ENCODE peak calls at places on chromosomes 13 and 19, in ten cellular contexts. J, K, L, N, U, X, Y, R, H and P are unnamed samples.

GRCh38 chr13:110125157-110125556 is 181.8 kb downstream of the COL4A1 start:
- DNase-seq in Y (no peak), U (no peak), H (no peak), R (no peak), J (no peak), L (no peak), N (no peak), K (no peak), X (no peak), P (no peak)

GRCh38 chr13:77443511-77443910 is 92.0 kb upstream of the SCEL start:
- DNase-seq in K (no peak), R (no peak), J (no peak), N (no peak), X (no peak), H (no peak), Y (no peak), L (no peak), U (no peak), P (no peak)

GRCh38 chr19:33622809-33623511 is 1.2 kb downstream of the CHST8 start:
- DNase-seq in R (no peak), X (no peak), K (no peak), N (no peak), H (no peak), U (no peak), L (no peak), J (no peak), Y (no peak), P (no peak)

GRCh38 chr19:42150940-42151339 is 18.7 kb upstream of the POU2F2 start:
- DNase-seq in K (no peak), N (no peak), H (no peak), U (no peak), Y (no peak), L (no peak), X (no peak), R (no peak), J (no peak), P (no peak)

GRCh38 chr19:45947926-45948325 is 25.7 kb downstream of the NOVA2 start:
- DNase-seq in U (no peak), X (no peak), R (no peak), L (no peak), Y (peak), N (no peak), J (no peak), K (no peak), H (no peak), P (no peak)

GRCh38 chr19:39409886-39410619 is 2.4 kb upstream of the PLEKHG2 start:
- DNase-seq in N (peak), R (peak), J (peak), K (peak), H (peak), X (no peak), L (no peak), Y (peak), U (peak), P (peak)

GRCh38 chr13:72255908-72256307 is 388.9 kb upstream of the DACH1 start:
- DNase-seq in R (no peak), X (no peak), J (peak), L (no peak), Y (peak), N (no peak), H (peak), U (no peak), K (no peak), P (no peak)

GRCh38 chr19:34734601-34735103 is 609 bp downstream of the ZNF181 start:
- DNase-seq in K (no peak), J (no peak), Y (no peak), U (no peak), X (no peak), R (no peak), N (no peak), H (no peak), L (no peak), P (no peak)

GRCh38 chr13:26998265-26998664 is 173.3 kb downstream of the USP12 start:
- DNase-seq in Y (no peak), J (no peak), K (no peak), N (no peak), X (no peak), R (no peak), H (no peak), L (no peak), U (no peak), P (no peak)

GRCh38 chr13:112027250-112027649 is 39.7 kb upstream of the SOX1 start:
- DNase-seq in L (no peak), U (no peak), K (no peak), R (no peak), N (no peak), J (no peak), H (no peak), X (no peak), Y (no peak), P (no peak)

GRCh38 chr19:1216756-1217155 is 11.2 kb downstream of the STK11 start:
- DNase-seq in L (no peak), N (no peak), J (no peak), Y (no peak), H (no peak), X (no peak), K (no peak), R (no peak), U (no peak), P (no peak)

GRCh38 chr19:30231408-30232318 is 140.5 kb upstream of the ZNF536 start:
- DNase-seq in H (no peak), Y (no peak), N (no peak), X (no peak), K (no peak), J (no peak), U (no peak), L (no peak), R (no peak), P (no peak)

GRCh38 chr13:32019612-32020233 is 11.9 kb upstream of the FRY start:
- DNase-seq in J (peak), N (peak), R (no peak), L (peak), K (no peak), Y (peak), U (no peak), X (no peak), H (peak), P (no peak)

GRCh38 chr19:14138576-14139265 is 2.3 kb upstream of the ASF1B start:
- DNase-seq in J (peak), X (no peak), L (no peak), N (no peak), K (no peak), U (no peak), H (peak), R (no peak), Y (peak), P (no peak)

GRCh38 chr13:43411741-43412140 is 375.0 kb downstream of the ENOX1 start:
- DNase-seq in N (no peak), L (no peak), U (no peak), Y (no peak), H (no peak), J (no peak), R (no peak), X (peak), K (no peak), P (no peak)

GRCh38 chr19:6678690-6679109 is 8.7 kb upstream of the TNFSF14 start:
- DNase-seq in L (no peak), X (no peak), J (peak), H (no peak), R (no peak), Y (peak), K (no peak), N (peak), U (peak), P (peak)

GRCh38 chr19:10604460-10604980 is 17.4 kb upstream of the AP1M2 start:
- DNase-seq in U (no peak), K (no peak), X (no peak), L (no peak), J (no peak), Y (peak), N (peak), H (no peak), R (no peak), P (no peak)

GRCh38 chr13:48750588-48751383 is 97.1 kb downstream of the CYSLTR2 start:
- DNase-seq in J (peak), X (no peak), N (no peak), K (peak), L (no peak), H (peak), R (no peak), Y (no peak), U (no peak), P (no peak)

GRCh38 chr13:106768991-106769390 is 201.1 kb upstream of the ARGLU1 start:
- DNase-seq in R (no peak), N (no peak), K (no peak), J (no peak), U (no peak), H (no peak), Y (no peak), L (no peak), X (no peak), P (no peak)

GRCh38 chr19:49403404-49404187 is 15.5 kb downstream of the KASH5 start:
- DNase-seq in H (no peak), L (no peak), J (no peak), N (no peak), Y (no peak), X (no peak), R (no peak), K (no peak), U (no peak), P (no peak)

GRCh38 chr19:53774011-53774410 is 50.1 kb downstream of the NLRP12 start:
- DNase-seq in Y (no peak), U (no peak), H (no peak), R (no peak), K (no peak), X (no peak), N (no peak), J (no peak), L (no peak), P (no peak)

GRCh38 chr19:15374796-15375440 is 4.7 kb downstream of the AKAP8 start:
- DNase-seq in U (no peak), X (no peak), J (no peak), H (no peak), K (peak), L (no peak), N (no peak), R (no peak), Y (no peak), P (no peak)

GRCh38 chr13:113143466-113144254 is 14.8 kb upstream of the PROZ start:
- DNase-seq in Y (no peak), K (peak), R (no peak), N (no peak), X (no peak), J (no peak), U (no peak), H (no peak), L (no peak), P (no peak)

GRCh38 chr19:35501684-35502083 is 11.4 kb upstream of the KRTDAP start:
- DNase-seq in Y (no peak), N (no peak), J (peak), K (no peak), L (no peak), R (no peak), U (no peak), X (no peak), H (peak), P (no peak)

GRCh38 chr13:22592515-22592914 is 588.3 kb upstream of the SGCG start:
- DNase-seq in J (no peak), U (no peak), X (no peak), L (no peak), R (no peak), K (no peak), H (no peak), N (no peak), Y (no peak), P (no peak)

GRCh38 chr13:45695198-45695730 is 6.9 kb upstream of the CBY2 start:
- DNase-seq in U (no peak), Y (no peak), X (no peak), K (no peak), N (no peak), L (no peak), J (no peak), R (no peak), H (no peak), P (no peak)

GRCh38 chr13:50154697-50155096 is 139.5 kb downstream of the KCNRG start:
- DNase-seq in H (no peak), R (no peak), U (no peak), L (no peak), J (no peak), X (no peak), Y (no peak), K (no peak), N (no peak), P (no peak)

GRCh38 chr19:50695251-50696064 is 24.1 kb downstream of the SHANK1 start:
- DNase-seq in Y (peak), L (no peak), J (no peak), U (no peak), N (peak), X (no peak), R (peak), K (no peak), H (peak), P (peak)

GRCh38 chr13:102679449-102680132 is 15.3 kb downstream of the METTL21C start:
- DNase-seq in H (no peak), L (no peak), R (no peak), Y (no peak), X (no peak), U (no peak), J (no peak), K (no peak), N (no peak), P (no peak)